ENCODE peak calls at places on chromosomes 11 and 22, in eight cellular contexts. J, V, Y, T, P, S, D and A are unnamed samples.

GRCh38 chr11:77020751-77021150 is 13.4 kb upstream of the B3GNT6 start:
- DNase-seq in T (no peak), V (no peak), Y (no peak), D (no peak), P (no peak), S (no peak), J (no peak), A (no peak)

GRCh38 chr11:10680956-10681487 is 12.5 kb downstream of the IRAG1 start:
- DNase-seq in D (no peak), Y (no peak), P (no peak), T (no peak), V (no peak), S (no peak), J (no peak), A (no peak)

GRCh38 chr11:117876341-117877119 is at the start of gene FXYD6:
- DNase-seq in P (no peak), Y (no peak), S (peak; percentile 65), D (peak; percentile 94), T (no peak), J (no peak), V (peak; percentile 36), A (no peak)

GRCh38 chr11:13965337-13965736 is 2.8 kb downstream of the SPON1 start:
- DNase-seq in P (no peak), V (no peak), Y (no peak), D (no peak), T (no peak), S (no peak), J (no peak), A (no peak)

GRCh38 chr11:64544616-64545296 is 46.3 kb upstream of the SLC22A12 start:
- DNase-seq in J (no peak), P (no peak), D (peak; percentile 11), V (no peak), Y (no peak), T (no peak), S (no peak), A (no peak)

GRCh38 chr11:16110862-16111261 is 245.5 kb downstream of the SOX6 start:
- DNase-seq in J (no peak), D (no peak), V (no peak), T (no peak), P (no peak), S (peak; percentile 28), Y (no peak), A (no peak)

GRCh38 chr22:17133137-17133536 is 12.0 kb upstream of the TMEM121B start:
- DNase-seq in P (no peak), J (no peak), S (no peak), D (peak; percentile 37), Y (no peak), T (no peak), V (no peak), A (no peak)

GRCh38 chr11:14454861-14455632 is 44.6 kb downstream of the COPB1 start:
- DNase-seq in P (no peak), S (peak; percentile 42), D (no peak), V (no peak), Y (no peak), T (peak; percentile 28), J (peak; percentile 47), A (no peak)

GRCh38 chr11:12301379-12301778 is 76.0 kb upstream of the PARVA start:
- DNase-seq in P (no peak), Y (no peak), D (no peak), S (no peak), J (no peak), V (no peak), T (no peak), A (no peak)

GRCh38 chr11:8905528-8906165 is 5.3 kb upstream of the AKIP1 start:
- DNase-seq in S (peak; percentile 20), Y (no peak), J (peak; percentile 67), V (no peak), D (no peak), T (no peak), P (no peak), A (no peak)

GRCh38 chr22:22520020-22520656 is at the start of gene ZNF280A:
- DNase-seq in J (no peak), S (peak; percentile 4), T (no peak), V (no peak), D (no peak), Y (no peak), P (no peak), A (no peak)

GRCh38 chr22:46774456-46775363 is 12.3 kb downstream of the TBC1D22A start:
- DNase-seq in P (peak; percentile 74), J (no peak), D (peak; percentile 82), T (no peak), Y (peak; percentile 39), V (no peak), S (no peak), A (no peak)

GRCh38 chr11:115605397-115606222 is 101.4 kb upstream of the CADM1 start:
- DNase-seq in J (no peak), V (no peak), S (no peak), Y (no peak), T (no peak), P (no peak), D (no peak), A (no peak)

GRCh38 chr22:38757464-38757757 is 1.6 kb upstream of the SUN2 start:
- DNase-seq in Y (no peak), V (no peak), D (no peak), S (no peak), T (no peak), J (no peak), P (no peak), A (no peak)

GRCh38 chr22:27462190-27462589 is 339.4 kb downstream of the MN1 start:
- DNase-seq in J (no peak), D (peak; percentile 94), Y (no peak), S (no peak), V (peak; percentile 23), P (no peak), T (no peak), A (no peak)

GRCh38 chr22:38935023-38935422 is 22.4 kb upstream of the APOBEC3A start:
- DNase-seq in J (no peak), Y (no peak), S (no peak), P (peak; percentile 74), D (peak; percentile 67), T (no peak), V (no peak), A (no peak)

GRCh38 chr11:26849009-26849408 is 127.1 kb upstream of the SLC5A12 start:
- DNase-seq in D (peak; percentile 67), P (peak; percentile 75), Y (no peak), S (no peak), V (no peak), T (no peak), J (no peak), A (no peak)

GRCh38 chr11:108588287-108588686 is 5.3 kb downstream of the EXPH5 start:
- DNase-seq in Y (no peak), V (no peak), T (no peak), D (no peak), S (no peak), J (no peak), P (no peak), A (no peak)

GRCh38 chr11:26286472-26287066 is 45.4 kb upstream of the ANO3 start:
- DNase-seq in S (peak; percentile 48), Y (no peak), J (peak; percentile 56), D (peak; percentile 53), V (no peak), P (no peak), T (no peak), A (no peak)

GRCh38 chr11:71563401-71563800 is 2.0 kb upstream of the KRTAP5-10 start:
- DNase-seq in S (peak; percentile 63), T (peak; percentile 36), J (peak; percentile 59), V (no peak), P (no peak), D (no peak), Y (peak; percentile 22), A (no peak)

GRCh38 chr11:101369835-101370234 is 214.0 kb downstream of the TRPC6 start:
- DNase-seq in V (no peak), Y (no peak), J (no peak), S (no peak), D (no peak), T (no peak), P (no peak), A (no peak)

GRCh38 chr11:29448246-29448877 is 568.5 kb downstream of the KCNA4 start:
- DNase-seq in T (no peak), J (peak; percentile 30), S (peak; percentile 44), Y (no peak), D (no peak), V (no peak), P (no peak), A (no peak)

GRCh38 chr11:771617-772204 is 5.6 kb downstream of the GATD1 start:
- DNase-seq in S (no peak), P (no peak), T (no peak), D (peak; percentile 79), J (no peak), V (no peak), Y (no peak), A (no peak)